ENCODE peak calls at places on chromosomes 3 and 15, in ten cellular contexts. Z is HTR-8/SVneo; O is EL; V is stimulated activated CD8-positive, alpha-beta memory T cell treated with anti-CD3 and anti-CD28 coated beads, Interleukin-7, amount 100 ng/mL, for 1 hour; C is GM04504; G is left colon; N is stomach; A is NCI-H524 treated with DMSO at 0.1 percent for 48 hours; I is ureter; U is cardiac fibroblast. Y is an unnamed sample.

GRCh38 chr3:190173426-190173825 is 52.7 kb upstream of the P3H2 start:
- DNase-seq in Z (no peak), O (no peak), V (no peak), C (no peak), G (no peak), N (no peak), A (no peak), I (no peak), U (no peak), Y (no peak)

GRCh38 chr3:56796996-56797395 is 4.8 kb downstream of the ARHGEF3 start:
- DNase-seq in Z (no peak), O (no peak), V (no peak), C (no peak), G (no peak), N (no peak), A (no peak), I (no peak), U (no peak), Y (no peak)

GRCh38 chr3:53890726-53891499 is 746 bp downstream of the SELENOK start:
- DNase-seq in Z (peak), O (peak), V (no peak), C (no peak), G (peak), N (peak), A (no peak), I (no peak), U (peak), Y (peak)

GRCh38 chr15:74619916-74620635 is 4.4 kb downstream of the CLK3 start:
- DNase-seq in Z (no peak), O (no peak), V (no peak), C (no peak), G (no peak), N (no peak), A (no peak), I (no peak), U (no peak), Y (no peak)

GRCh38 chr3:8507496-8507895 is 5.9 kb downstream of the LMCD1 start:
- DNase-seq in Z (no peak), O (no peak), V (no peak), C (no peak), G (no peak), N (no peak), A (no peak), I (no peak), U (no peak), Y (no peak)

GRCh38 chr15:100291106-100291505 is 50.7 kb downstream of the ADAMTS17 start:
- DNase-seq in Z (no peak), O (peak), V (no peak), C (no peak), G (no peak), N (no peak), A (no peak), I (no peak), U (peak), Y (no peak)

GRCh38 chr3:171712168-171712938 is 97.9 kb downstream of the PLD1 start:
- DNase-seq in Z (peak), O (peak), V (no peak), C (no peak), G (no peak), N (no peak), A (no peak), I (no peak), U (peak), Y (peak)

GRCh38 chr3:172106989-172107388 is 67.6 kb downstream of the FNDC3B start:
- DNase-seq in Z (no peak), O (no peak), V (peak), C (no peak), G (peak), N (peak), A (no peak), I (no peak), U (no peak), Y (no peak)

GRCh38 chr3:192850501-192850981 is 67.1 kb downstream of the MB21D2 start:
- DNase-seq in Z (no peak), O (peak), V (no peak), C (no peak), G (peak), N (peak), A (no peak), I (peak), U (peak), Y (peak)

GRCh38 chr3:164208846-164209245 is 869.5 kb downstream of the SI start:
- DNase-seq in Z (no peak), O (no peak), V (no peak), C (no peak), G (no peak), N (no peak), A (no peak), I (no peak), U (no peak), Y (no peak)

GRCh38 chr3:188092648-188093047 is 61.3 kb upstream of the LPP start:
- DNase-seq in Z (no peak), O (peak), V (no peak), C (peak), G (no peak), N (no peak), A (no peak), I (no peak), U (peak), Y (no peak)

GRCh38 chr15:62855085-62855476 is 187.5 kb upstream of the TPM1 start:
- DNase-seq in Z (no peak), O (no peak), V (no peak), C (no peak), G (no peak), N (no peak), A (no peak), I (no peak), U (no peak), Y (no peak)

GRCh38 chr3:173096994-173097785 is 43.8 kb downstream of the SPATA16 start:
- DNase-seq in Z (no peak), O (peak), V (no peak), C (no peak), G (no peak), N (no peak), A (no peak), I (no peak), U (peak), Y (no peak)

GRCh38 chr3:156304406-156304805 is 184.0 kb downstream of the KCNAB1 start:
- DNase-seq in Z (no peak), O (peak), V (no peak), C (peak), G (no peak), N (no peak), A (no peak), I (no peak), U (peak), Y (peak)

GRCh38 chr15:32641517-32642059 is at the start of gene SCG5:
- DNase-seq in Z (no peak), O (no peak), V (no peak), C (no peak), G (peak), N (no peak), A (no peak), I (no peak), U (peak), Y (peak)

GRCh38 chr15:32959077-32959476 is 235.4 kb downstream of the FMN1 start:
- DNase-seq in Z (no peak), O (peak), V (no peak), C (no peak), G (no peak), N (no peak), A (no peak), I (no peak), U (no peak), Y (no peak)

GRCh38 chr3:185824467-185825378 is at the start of gene IGF2BP2:
- DNase-seq in Z (no peak), O (peak), V (no peak), C (peak), G (peak), N (peak), A (no peak), I (peak), U (peak), Y (peak)

GRCh38 chr3:57956119-57956832 is 51.9 kb upstream of the FLNB start:
- DNase-seq in Z (no peak), O (peak), V (no peak), C (peak), G (no peak), N (no peak), A (no peak), I (no peak), U (peak), Y (peak)

GRCh38 chr15:99265541-99266070 is 14.3 kb downstream of the LRRC28 start:
- DNase-seq in Z (no peak), O (no peak), V (no peak), C (no peak), G (no peak), N (no peak), A (no peak), I (no peak), U (no peak), Y (peak)

GRCh38 chr3:136075816-136076215 is 110.3 kb downstream of the PPP2R3A start:
- DNase-seq in Z (no peak), O (peak), V (no peak), C (no peak), G (no peak), N (no peak), A (no peak), I (no peak), U (peak), Y (no peak)

GRCh38 chr3:133038089-133038730 is at the start of gene TMEM108:
- DNase-seq in Z (peak), O (peak), V (no peak), C (no peak), G (peak), N (peak), A (peak), I (peak), U (peak), Y (peak)

GRCh38 chr3:160129459-160130061 is 95.7 kb upstream of the C3orf80 start:
- DNase-seq in Z (peak), O (peak), V (no peak), C (peak), G (no peak), N (no peak), A (no peak), I (no peak), U (peak), Y (peak)

GRCh38 chr3:118772036-118773030 is 262.3 kb downstream of the IGSF11 start:
- DNase-seq in Z (no peak), O (no peak), V (no peak), C (no peak), G (no peak), N (no peak), A (no peak), I (no peak), U (no peak), Y (no peak)

GRCh38 chr15:23372284-23372683 is 17.7 kb downstream of the GOLGA8S start:
- DNase-seq in Z (no peak), O (no peak), V (no peak), C (no peak), G (no peak), N (no peak), A (no peak), I (no peak), U (no peak), Y (peak)

GRCh38 chr3:185176756-185177359 is 24.0 kb upstream of the C3orf70 start:
- DNase-seq in Z (peak), O (peak), V (no peak), C (peak), G (peak), N (no peak), A (peak), I (no peak), U (peak), Y (peak)